ENCODE peak calls at places on chromosomes 4 and X, in five cellular contexts. F is M059J, V is amniotic stem cell, S is H9, P is stromal cell of bone marrow. D is an unnamed sample.

GRCh38 chr4:36310237-36310636 is 28.8 kb downstream of the DTHD1 start:
- DNase-seq in S (no peak), F (no peak), P (no peak), V (no peak), D (no peak)

GRCh38 chrX:136647969-136648368 is at the start of gene CD40LG:
- DNase-seq in S (no peak), P (no peak), F (no peak), V (no peak), D (no peak)

GRCh38 chrX:41621236-41621651 is 67.5 kb upstream of the GPR34 start:
- DNase-seq in V (no peak), P (no peak), F (peak), S (peak), D (peak)

GRCh38 chr4:146122398-146122797 is 53.1 kb upstream of the LSM6 start:
- DNase-seq in S (no peak), F (no peak), P (no peak), V (no peak), D (no peak)

GRCh38 chr4:153318696-153319320 is 25.7 kb upstream of the MND1 start:
- DNase-seq in S (no peak), V (no peak), P (peak), F (peak), D (peak)

GRCh38 chr4:89538171-89538570 is 230.6 kb upstream of the GPRIN3 start:
- DNase-seq in V (no peak), F (no peak), P (no peak), S (no peak), D (no peak)

GRCh38 chr4:43757147-43757546 is 691.5 kb downstream of the KCTD8 start:
- DNase-seq in F (peak), S (peak), V (no peak), P (no peak), D (peak)

GRCh38 chr4:91963489-91963888 is 340.3 kb upstream of the GRID2 start:
- DNase-seq in F (peak), V (peak), P (peak), S (no peak), D (peak)

GRCh38 chr4:3296651-3297050 is 3.8 kb downstream of the RGS12 start:
- DNase-seq in F (no peak), P (no peak), V (no peak), S (no peak), D (no peak)

GRCh38 chr4:156594619-156595018 is 377.0 kb downstream of the PDGFC start:
- DNase-seq in P (no peak), F (peak), V (no peak), S (no peak), D (no peak)

GRCh38 chr4:83821493-83821892 is 285.6 kb downstream of the GPAT3 start:
- DNase-seq in V (no peak), F (peak), P (no peak), S (no peak), D (no peak)

GRCh38 chrX:39953027-39953426 is 144.7 kb downstream of the BCOR start:
- DNase-seq in S (no peak), F (no peak), P (no peak), V (no peak), D (no peak)

GRCh38 chrX:22095306-22095705 is 63.2 kb downstream of the PHEX start:
- DNase-seq in F (no peak), S (no peak), P (peak), V (no peak), D (no peak)

GRCh38 chr4:11748169-11748872 is 319.6 kb upstream of the HS3ST1 start:
- DNase-seq in V (peak), F (peak), P (peak), S (no peak), D (peak)

GRCh38 chr4:13558881-13559280 is 14.6 kb upstream of the NKX3-2 start:
- DNase-seq in V (no peak), F (peak), S (no peak), P (no peak), D (peak)

GRCh38 chrX:144265641-144266040 is 381.8 kb downstream of the UBE2NL start:
- DNase-seq in F (no peak), P (no peak), S (no peak), V (no peak), D (no peak)

GRCh38 chrX:17859609-17860178 is 1.4 kb downstream of the RAI2 start:
- DNase-seq in P (no peak), F (no peak), V (no peak), S (no peak), D (no peak)

GRCh38 chrX:49106930-49107329 is 16.6 kb downstream of the GPKOW start:
- DNase-seq in S (peak), V (peak), F (peak), P (peak), D (peak)

GRCh38 chr4:130147618-130148017 is 1051.7 kb downstream of the C4orf33 start:
- DNase-seq in S (peak), V (no peak), F (no peak), P (no peak), D (no peak)

GRCh38 chr4:535924-536281 is 36.9 kb downstream of the PIGG start:
- DNase-seq in V (no peak), S (no peak), F (no peak), P (no peak), D (no peak)

GRCh38 chr4:76856183-76856969 is 41.6 kb downstream of the SOWAHB start:
- DNase-seq in F (peak), P (peak), S (no peak), V (peak), D (no peak)

GRCh38 chr4:168641811-168642140 is 144.9 kb downstream of the PALLD start:
- DNase-seq in S (no peak), F (no peak), V (no peak), P (no peak), D (no peak)

GRCh38 chrX:119105826-119106225 is 21.8 kb downstream of the KIAA1210 start:
- DNase-seq in S (no peak), V (no peak), F (peak), P (peak), D (peak)

GRCh38 chr4:76896731-76897521 is 1.0 kb downstream of the SOWAHB start:
- DNase-seq in P (no peak), S (peak), V (no peak), F (peak), D (peak)

GRCh38 chr4:140330311-140330900 is 43.0 kb upstream of the SCOC start:
- DNase-seq in V (peak), F (peak), P (peak), S (no peak), D (peak)

D was measured in ELR.